ENCODE peak calls at places on chromosomes 4 and X, in ten cellular contexts. One of them, this sample, is unnamed.

GRCh38 chrX:2588049-2588448 is 87.3 kb upstream of the DHRSX start:
- DNase-seq in A673: no peak
- DNase-seq in cardiac muscle cell: no peak
- DNase-seq in nephron progenitor cell: no peak
- DNase-seq in tibial nerve: no peak
- DNase-seq in Peyer's patch: no peak
- DNase-seq in BJ: no peak
- DNase-seq in H9: no peak
- DNase-seq in CD4-positive, alpha-beta T cell: no peak
- DNase-seq in omental fat pad: no peak
- DNase-seq in this sample: no peak

GRCh38 chrX:46967547-46967946 is 55.3 kb downstream of the JADE3 start:
- DNase-seq in A673: no peak
- DNase-seq in cardiac muscle cell: no peak
- DNase-seq in nephron progenitor cell: no peak
- DNase-seq in tibial nerve: no peak
- DNase-seq in Peyer's patch: no peak
- DNase-seq in BJ: no peak
- DNase-seq in H9: no peak
- DNase-seq in CD4-positive, alpha-beta T cell: no peak
- DNase-seq in omental fat pad: no peak
- DNase-seq in this sample: no peak

GRCh38 chr4:8920289-8920965 is 48.8 kb upstream of the HMX1 start:
- DNase-seq in A673: no peak
- DNase-seq in cardiac muscle cell: no peak
- DNase-seq in nephron progenitor cell: no peak
- DNase-seq in tibial nerve: no peak
- DNase-seq in Peyer's patch: no peak
- DNase-seq in BJ: no peak
- DNase-seq in H9: no peak
- DNase-seq in CD4-positive, alpha-beta T cell: no peak
- DNase-seq in omental fat pad: no peak
- DNase-seq in this sample: peak; percentile 2

GRCh38 chr4:152534541-152535231 is 1.2 kb downstream of the FBXW7 start:
- DNase-seq in A673: peak; percentile 58
- DNase-seq in cardiac muscle cell: peak; percentile 60
- DNase-seq in nephron progenitor cell: peak; percentile 59
- DNase-seq in tibial nerve: no peak
- DNase-seq in Peyer's patch: peak; percentile 72
- DNase-seq in BJ: no peak
- DNase-seq in H9: peak; percentile 35
- DNase-seq in CD4-positive, alpha-beta T cell: peak; percentile 44
- DNase-seq in omental fat pad: no peak
- DNase-seq in this sample: peak; percentile 21

GRCh38 chr4:104964387-104965175 is 182.1 kb upstream of the TET2 start:
- DNase-seq in A673: no peak
- DNase-seq in cardiac muscle cell: no peak
- DNase-seq in nephron progenitor cell: no peak
- DNase-seq in tibial nerve: no peak
- DNase-seq in Peyer's patch: no peak
- DNase-seq in BJ: no peak
- DNase-seq in H9: no peak
- DNase-seq in CD4-positive, alpha-beta T cell: no peak
- DNase-seq in omental fat pad: no peak
- DNase-seq in this sample: no peak

GRCh38 chr4:112270643-112271484 is 14.8 kb downstream of the TIFA start:
- DNase-seq in A673: no peak
- DNase-seq in cardiac muscle cell: no peak
- DNase-seq in nephron progenitor cell: no peak
- DNase-seq in tibial nerve: no peak
- DNase-seq in Peyer's patch: no peak
- DNase-seq in BJ: peak; percentile 40
- DNase-seq in H9: no peak
- DNase-seq in CD4-positive, alpha-beta T cell: no peak
- DNase-seq in omental fat pad: no peak
- DNase-seq in this sample: no peak

GRCh38 chrX:126137899-126138298 is 28.2 kb downstream of the DCAF12L2 start:
- DNase-seq in A673: peak; percentile 9
- DNase-seq in cardiac muscle cell: no peak
- DNase-seq in nephron progenitor cell: no peak
- DNase-seq in tibial nerve: no peak
- DNase-seq in Peyer's patch: no peak
- DNase-seq in BJ: no peak
- DNase-seq in H9: no peak
- DNase-seq in CD4-positive, alpha-beta T cell: no peak
- DNase-seq in omental fat pad: no peak
- DNase-seq in this sample: no peak

GRCh38 chrX:39904816-39905474 is 192.8 kb downstream of the BCOR start:
- DNase-seq in A673: no peak
- DNase-seq in cardiac muscle cell: no peak
- DNase-seq in nephron progenitor cell: no peak
- DNase-seq in tibial nerve: no peak
- DNase-seq in Peyer's patch: no peak
- DNase-seq in BJ: no peak
- DNase-seq in H9: no peak
- DNase-seq in CD4-positive, alpha-beta T cell: no peak
- DNase-seq in omental fat pad: no peak
- DNase-seq in this sample: no peak

GRCh38 chr4:150033937-150034336 is 44.3 kb upstream of the DCLK2 start:
- DNase-seq in A673: peak; percentile 33
- DNase-seq in cardiac muscle cell: no peak
- DNase-seq in nephron progenitor cell: no peak
- DNase-seq in tibial nerve: no peak
- DNase-seq in Peyer's patch: no peak
- DNase-seq in BJ: no peak
- DNase-seq in H9: no peak
- DNase-seq in CD4-positive, alpha-beta T cell: no peak
- DNase-seq in omental fat pad: no peak
- DNase-seq in this sample: no peak

GRCh38 chr4:138983690-138984089 is 31.9 kb upstream of the NOCT start:
- DNase-seq in A673: no peak
- DNase-seq in cardiac muscle cell: no peak
- DNase-seq in nephron progenitor cell: no peak
- DNase-seq in tibial nerve: no peak
- DNase-seq in Peyer's patch: no peak
- DNase-seq in BJ: no peak
- DNase-seq in H9: peak; percentile 3
- DNase-seq in CD4-positive, alpha-beta T cell: no peak
- DNase-seq in omental fat pad: no peak
- DNase-seq in this sample: no peak

GRCh38 chr4:138984647-138985046 is 30.9 kb upstream of the NOCT start:
- DNase-seq in A673: no peak
- DNase-seq in cardiac muscle cell: no peak
- DNase-seq in nephron progenitor cell: no peak
- DNase-seq in tibial nerve: no peak
- DNase-seq in Peyer's patch: no peak
- DNase-seq in BJ: no peak
- DNase-seq in H9: no peak
- DNase-seq in CD4-positive, alpha-beta T cell: no peak
- DNase-seq in omental fat pad: no peak
- DNase-seq in this sample: no peak

GRCh38 chr4:138982754-138983153 is 32.8 kb upstream of the NOCT start:
- DNase-seq in A673: no peak
- DNase-seq in cardiac muscle cell: no peak
- DNase-seq in nephron progenitor cell: no peak
- DNase-seq in tibial nerve: no peak
- DNase-seq in Peyer's patch: no peak
- DNase-seq in BJ: no peak
- DNase-seq in H9: peak; percentile 25
- DNase-seq in CD4-positive, alpha-beta T cell: no peak
- DNase-seq in omental fat pad: no peak
- DNase-seq in this sample: no peak

GRCh38 chr4:138979742-138980141 is 35.8 kb upstream of the NOCT start:
- DNase-seq in A673: no peak
- DNase-seq in cardiac muscle cell: no peak
- DNase-seq in nephron progenitor cell: no peak
- DNase-seq in tibial nerve: no peak
- DNase-seq in Peyer's patch: no peak
- DNase-seq in BJ: no peak
- DNase-seq in H9: no peak
- DNase-seq in CD4-positive, alpha-beta T cell: no peak
- DNase-seq in omental fat pad: no peak
- DNase-seq in this sample: no peak

DNA sequence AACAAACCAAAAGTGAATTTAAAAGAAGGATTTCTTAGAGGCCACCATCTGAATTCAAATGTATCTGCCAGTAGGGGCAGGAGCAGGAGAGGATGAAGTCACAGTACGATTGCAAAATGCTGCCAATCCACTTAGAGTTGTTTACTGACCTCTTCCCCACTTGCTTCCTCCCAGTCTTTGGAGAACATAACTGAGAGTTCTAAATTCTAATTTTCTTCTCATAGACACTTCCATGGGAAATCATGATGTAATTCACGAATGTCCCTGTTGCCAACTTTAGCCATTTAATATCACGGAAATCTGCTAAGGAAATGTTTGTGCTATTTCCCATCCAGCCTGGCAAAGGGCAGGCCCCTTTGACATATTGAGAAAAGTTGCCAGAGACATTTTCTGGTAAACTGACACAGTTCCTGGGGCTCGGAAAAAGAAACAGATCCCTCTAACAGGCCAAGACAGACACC is 33.6 kb upstream of the NOCT start:
- DNase-seq in A673: no peak
- DNase-seq in cardiac muscle cell: no peak
- DNase-seq in nephron progenitor cell: no peak
- DNase-seq in tibial nerve: no peak
- DNase-seq in Peyer's patch: no peak
- DNase-seq in BJ: no peak
- DNase-seq in H9: peak; percentile 31
- DNase-seq in CD4-positive, alpha-beta T cell: no peak
- DNase-seq in omental fat pad: no peak
- DNase-seq in this sample: no peak
- TF ChIP-seq CTCF in A673: no peak
- TF ChIP-seq CTCF in cardiac muscle cell: peak; percentile 48
- TF ChIP-seq CTCF in nephron progenitor cell: no peak
- TF ChIP-seq CTCF in tibial nerve: peak; percentile 35
- TF ChIP-seq CTCF in Peyer's patch: no peak
- TF ChIP-seq CTCF in BJ: peak; percentile 43
- TF ChIP-seq CTCF in H9: peak; percentile 43
- TF ChIP-seq CTCF in CD4-positive, alpha-beta T cell: no peak
- TF ChIP-seq CTCF in omental fat pad: no peak
- TF ChIP-seq CTCF in this sample: no peak

GRCh38 chr4:172207258-172207657 is 394.1 kb downstream of the GALNTL6 start:
- DNase-seq in A673: no peak
- DNase-seq in cardiac muscle cell: no peak
- DNase-seq in nephron progenitor cell: no peak
- DNase-seq in tibial nerve: no peak
- DNase-seq in Peyer's patch: no peak
- DNase-seq in BJ: no peak
- DNase-seq in H9: no peak
- DNase-seq in CD4-positive, alpha-beta T cell: no peak
- DNase-seq in omental fat pad: no peak
- DNase-seq in this sample: no peak

DNA sequence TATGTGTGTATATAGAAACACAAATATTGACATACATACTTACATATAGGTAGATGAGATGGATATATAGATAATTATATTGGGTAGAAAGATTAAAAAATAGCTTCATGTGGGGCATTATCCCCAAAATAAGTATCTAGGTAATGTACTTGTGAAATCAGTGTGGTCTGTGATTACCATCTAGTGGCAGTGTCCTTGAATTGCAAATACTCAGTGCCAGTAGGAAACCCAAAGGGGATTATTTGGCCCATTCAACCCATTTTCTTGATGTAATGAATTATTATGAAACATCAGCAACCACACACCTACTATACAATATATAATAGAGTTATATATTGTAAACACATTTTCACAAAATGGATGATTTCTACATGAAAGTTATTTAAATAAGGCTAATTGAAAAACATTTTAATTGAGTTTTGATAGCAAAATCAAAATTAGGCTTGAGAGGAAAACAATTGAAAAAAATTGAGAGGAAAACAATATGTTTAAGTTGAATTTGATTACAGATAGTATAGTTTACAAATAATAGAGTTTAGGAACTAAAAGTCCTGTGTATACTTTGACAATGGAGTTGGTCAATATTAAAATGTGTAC is 389.4 kb downstream of the GALNTL6 start:
- DNase-seq in A673: peak; percentile 39
- DNase-seq in cardiac muscle cell: peak; percentile 22
- DNase-seq in nephron progenitor cell: no peak
- DNase-seq in tibial nerve: no peak
- DNase-seq in Peyer's patch: no peak
- DNase-seq in BJ: peak; percentile 6
- DNase-seq in H9: no peak
- DNase-seq in CD4-positive, alpha-beta T cell: no peak
- DNase-seq in omental fat pad: no peak
- DNase-seq in this sample: no peak
- TF ChIP-seq CTCF in A673: peak; percentile 76
- TF ChIP-seq CTCF in cardiac muscle cell: peak; percentile 48
- TF ChIP-seq CTCF in nephron progenitor cell: peak; percentile 77
- TF ChIP-seq CTCF in tibial nerve: peak; percentile 9
- TF ChIP-seq CTCF in Peyer's patch: no peak
- TF ChIP-seq CTCF in BJ: peak; percentile 69
- TF ChIP-seq CTCF in H9: peak; percentile 91
- TF ChIP-seq CTCF in CD4-positive, alpha-beta T cell: no peak
- TF ChIP-seq CTCF in omental fat pad: no peak
- TF ChIP-seq CTCF in this sample: peak; percentile 78

GRCh38 chrX:9988762-9989161 is 21.6 kb downstream of the CLDN34 start:
- DNase-seq in A673: peak; percentile 25
- DNase-seq in cardiac muscle cell: no peak
- DNase-seq in nephron progenitor cell: no peak
- DNase-seq in tibial nerve: no peak
- DNase-seq in Peyer's patch: no peak
- DNase-seq in BJ: no peak
- DNase-seq in H9: no peak
- DNase-seq in CD4-positive, alpha-beta T cell: no peak
- DNase-seq in omental fat pad: no peak
- DNase-seq in this sample: no peak
- TF ChIP-seq CTCF in A673: peak; percentile 53
- TF ChIP-seq CTCF in cardiac muscle cell: peak; percentile 32
- TF ChIP-seq CTCF in nephron progenitor cell: peak; percentile 17
- TF ChIP-seq CTCF in tibial nerve: no peak
- TF ChIP-seq CTCF in Peyer's patch: peak; percentile 26
- TF ChIP-seq CTCF in BJ: peak; percentile 38
- TF ChIP-seq CTCF in H9: peak; percentile 45
- TF ChIP-seq CTCF in CD4-positive, alpha-beta T cell: no peak
- TF ChIP-seq CTCF in omental fat pad: no peak
- TF ChIP-seq CTCF in this sample: peak; percentile 26

GRCh38 chrX:38166478-38167083 is 54.1 kb downstream of the SRPX start:
- DNase-seq in A673: peak; percentile 54
- DNase-seq in cardiac muscle cell: peak; percentile 47
- DNase-seq in nephron progenitor cell: peak; percentile 8
- DNase-seq in tibial nerve: no peak
- DNase-seq in Peyer's patch: no peak
- DNase-seq in BJ: no peak
- DNase-seq in H9: no peak
- DNase-seq in CD4-positive, alpha-beta T cell: no peak
- DNase-seq in omental fat pad: no peak
- DNase-seq in this sample: no peak
- TF ChIP-seq CTCF in A673: peak; percentile 79
- TF ChIP-seq CTCF in cardiac muscle cell: peak; percentile 37
- TF ChIP-seq CTCF in nephron progenitor cell: peak; percentile 60
- TF ChIP-seq CTCF in tibial nerve: peak; percentile 36
- TF ChIP-seq CTCF in Peyer's patch: peak; percentile 55
- TF ChIP-seq CTCF in BJ: peak; percentile 33
- TF ChIP-seq CTCF in H9: peak; percentile 72
- TF ChIP-seq CTCF in CD4-positive, alpha-beta T cell: peak; percentile 64
- TF ChIP-seq CTCF in omental fat pad: no peak
- TF ChIP-seq CTCF in this sample: peak; percentile 70